ENCODE peak calls at places on chromosomes 7 and 10, in ten cellular contexts. L is left ventricle myocardium inferior; E is colonic mucosa; V is OCI-LY7; M is AG10803; R is BE2C; I is A549; S is CD8-positive, alpha-beta T cell; W is fibroblast of pulmonary artery; K is Peyer's patch. B is an unnamed sample.
A peak's percentile ranks its signal among the peaks of the same experiment; 100 is the strongest.

GRCh38 chr10:117439243-117439912 is 64.1 kb upstream of the PDZD8 start:
- DNase-seq in L (peak; percentile 53), M (peak; percentile 100), I (peak; percentile 44), W (peak; percentile 85), R (no peak), S (no peak), K (peak; percentile 49), V (no peak), E (no peak), B (no peak)

GRCh38 chr10:28202941-28203352 is 99.9 kb downstream of the MPP7 start:
- DNase-seq in W (no peak), I (no peak), S (no peak), V (no peak), R (no peak), L (peak; percentile 40), K (no peak), M (peak; percentile 40), E (no peak), B (no peak)

GRCh38 chr10:30581779-30582380 is 47.7 kb downstream of the LYZL2 start:
- DNase-seq in R (peak; percentile 30), I (peak; percentile 72), E (peak; percentile 42), V (peak; percentile 52), M (peak; percentile 52), W (peak; percentile 68), L (no peak), S (no peak), K (peak; percentile 68), B (peak; percentile 59)

GRCh38 chr7:78510580-78511188 is 712.1 kb downstream of the PHTF2 start:
- DNase-seq in L (no peak), S (no peak), V (peak; percentile 27), W (peak; percentile 53), K (no peak), E (no peak), R (peak; percentile 36), I (peak; percentile 43), M (peak; percentile 65), B (peak; percentile 44)

GRCh38 chr10:117946525-117947070 is 100.1 kb downstream of the RAB11FIP2 start:
- DNase-seq in V (no peak), R (no peak), W (no peak), I (no peak), L (no peak), E (no peak), K (no peak), M (peak; percentile 65), S (no peak), B (no peak)

GRCh38 chr10:44416021-44416758 is 31.3 kb upstream of the CXCL12 start:
- DNase-seq in L (no peak), S (no peak), R (no peak), V (no peak), I (no peak), M (peak; percentile 55), K (peak; percentile 34), W (peak; percentile 26), E (no peak), B (no peak)

GRCh38 chr7:140605337-140605736 is 35.3 kb downstream of the DENND2A start:
- DNase-seq in S (no peak), V (no peak), I (peak; percentile 33), E (no peak), K (no peak), W (no peak), M (peak; percentile 67), R (no peak), L (no peak), B (no peak)

GRCh38 chr7:46131916-46132795 is 211.1 kb upstream of the IGFBP3 start:
- DNase-seq in R (no peak), L (no peak), V (no peak), K (no peak), I (peak; percentile 40), W (no peak), M (peak; percentile 25), E (no peak), S (no peak), B (peak; percentile 44)

GRCh38 chr10:123613346-123613850 is 52.8 kb upstream of the GPR26 start:
- DNase-seq in L (no peak), V (no peak), E (no peak), M (no peak), W (no peak), K (no peak), S (no peak), I (no peak), R (no peak), B (no peak)

GRCh38 chr7:4068286-4068685 is 613.8 kb upstream of the FOXK1 start:
- DNase-seq in W (no peak), L (no peak), S (no peak), M (no peak), V (no peak), I (no peak), E (no peak), R (no peak), K (no peak), B (no peak)

GRCh38 chr10:663466-663751 is 26.1 kb downstream of the DIP2C start:
- DNase-seq in W (no peak), I (no peak), M (no peak), S (no peak), L (no peak), E (no peak), R (no peak), V (no peak), K (no peak), B (no peak)

GRCh38 chr7:147756290-147756689 is 834.3 kb upstream of the C7orf33 start:
- DNase-seq in R (no peak), I (no peak), S (no peak), E (no peak), M (no peak), W (no peak), V (no peak), K (no peak), L (no peak), B (no peak)

GRCh38 chr10:74683067-74683466 is 143.3 kb upstream of the KAT6B start:
- DNase-seq in E (no peak), L (no peak), K (no peak), R (no peak), M (peak; percentile 11), S (no peak), V (no peak), I (no peak), W (no peak), B (peak; percentile 43)

DNA sequence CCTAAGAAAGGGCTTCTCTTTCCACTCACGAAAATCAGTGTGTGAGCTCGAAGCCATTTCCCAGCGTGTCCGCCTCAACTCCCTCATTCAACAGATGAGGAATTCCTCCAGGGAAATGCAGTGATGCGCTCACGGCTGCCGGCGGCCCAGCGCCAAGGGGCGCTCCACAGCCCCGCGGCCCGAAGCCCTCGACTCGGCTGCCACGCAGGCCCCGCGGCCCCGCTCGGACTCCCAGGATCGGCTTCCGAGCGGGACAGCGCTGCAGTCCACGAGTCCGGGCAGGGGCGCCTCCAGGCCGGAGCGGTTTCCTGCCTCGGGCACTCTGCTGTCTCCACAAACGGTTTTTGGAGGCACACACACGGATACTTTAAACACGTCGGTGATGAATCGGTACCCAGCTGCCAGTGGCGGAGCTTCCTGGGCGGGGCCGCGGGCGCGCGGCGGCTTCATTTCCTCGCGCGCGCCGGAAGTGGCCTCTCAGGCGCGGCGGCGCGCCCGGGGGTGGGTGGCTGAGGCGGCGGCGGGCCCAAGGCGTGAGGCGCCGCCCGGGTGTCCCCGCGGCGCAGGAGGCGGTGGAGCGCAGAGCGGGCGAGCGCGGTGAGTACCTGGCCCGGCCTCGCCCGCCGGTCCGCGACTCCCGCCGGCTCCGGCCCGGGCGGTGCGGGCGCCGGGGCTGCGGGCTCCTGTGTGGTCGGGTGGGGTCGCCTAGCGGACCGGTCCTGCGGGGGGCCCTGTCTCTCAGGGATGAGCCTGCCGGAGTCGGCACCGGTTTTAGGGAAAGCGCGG is at the start of gene CSGALNACT2:
- DNase-seq in R (peak; percentile 85), E (peak; percentile 87), K (peak; percentile 95), W (peak; percentile 86), V (peak; percentile 93), I (peak; percentile 82), S (peak; percentile 93), L (peak; percentile 88), M (peak; percentile 88), B (peak; percentile 92)
- TF ChIP-seq CTCF in R (no peak), E (no peak), K (no peak), W (no peak), V (peak; percentile 29), I (no peak), S (no peak), L (no peak), M (no peak), B (no peak)

GRCh38 chr7:26910221-26910620 is 45.8 kb upstream of the SKAP2 start:
- DNase-seq in E (no peak), W (peak; percentile 29), R (no peak), I (peak; percentile 52), V (no peak), M (peak; percentile 79), L (no peak), S (no peak), K (peak; percentile 48), B (no peak)
- H3K4me3 ChIP-seq in E (no peak overlapping the region), W (no peak overlapping the region), R (no peak overlapping the region), I (no peak overlapping the region), V (no peak overlapping the region), M (no peak overlapping the region), L (no peak overlapping the region), S (no peak overlapping the region), K (no peak overlapping the region), B (no peak overlapping the region)

GRCh38 chr7:121493553-121493952 is 97.4 kb upstream of the FAM3C start:
- DNase-seq in S (no peak), R (no peak), I (no peak), K (no peak), E (no peak), M (no peak), W (no peak), V (no peak), L (no peak), B (no peak)
- TF ChIP-seq CTCF in S (no peak), R (no peak), I (no peak), K (no peak), E (no peak), M (no peak), W (no peak), V (peak; percentile 23), L (no peak), B (no peak)

GRCh38 chr10:19488592-19489280 is 327.5 kb upstream of the PLXDC2 start:
- DNase-seq in R (no peak), V (no peak), S (no peak), E (no peak), W (no peak), M (peak; percentile 4), I (no peak), L (peak; percentile 48), K (peak; percentile 47), B (no peak)
- H3K4me3 ChIP-seq in R (no peak overlapping the region), V (no peak overlapping the region), S (no peak overlapping the region), E (no peak overlapping the region), W (no peak overlapping the region), M (peak overlapping the region; percentile 33), I (no peak overlapping the region), L (peak overlapping the region; percentile 54), K (no peak overlapping the region), B (no peak overlapping the region)